ENCODE peak calls at places on chromosome 6, in seven cellular contexts. F, V, H, X, E, T and B are unnamed samples. For H3K4me1 and H3K36me3, the result is how much of the 10 kb centered on the place peaks cover.

GRCh38 chr6:52557389-52558265 is 19.2 kb downstream of the TRAM2 start:
- DNase-seq in F (peak), V (no peak), H (no peak), X (no peak), E (no peak), T (no peak), B (no peak)

GRCh38 chr6:12873706-12874105 is 157.1 kb downstream of the PHACTR1 start:
- DNase-seq in F (no peak), V (no peak), H (no peak), X (no peak), E (no peak), T (no peak), B (no peak)

GRCh38 chr6:139690007-139690406 is 315.6 kb upstream of the CITED2 start:
- DNase-seq in F (no peak), V (no peak), H (no peak), X (no peak), E (no peak), T (no peak), B (no peak)

GRCh38 chr6:21426841-21427490 is 166.6 kb upstream of the SOX4 start:
- DNase-seq in F (no peak), V (no peak), H (no peak), X (no peak), E (no peak), T (no peak), B (no peak)

GRCh38 chr6:117595099-117595923 is 7.0 kb downstream of the GOPC start:
- DNase-seq in F (no peak), V (no peak), H (no peak), X (no peak), E (no peak), T (no peak), B (no peak)

GRCh38 chr6:134007077-134007476 is 45.3 kb downstream of the SLC2A12 start:
- DNase-seq in F (no peak), V (no peak), H (peak), X (peak), E (peak), T (no peak), B (no peak)

GRCh38 chr6:113190170-113190569 is 667.0 kb upstream of the MARCKS start:
- DNase-seq in F (no peak), V (no peak), H (no peak), X (no peak), E (no peak), T (no peak), B (no peak)

GRCh38 chr6:52423971-52424381 is 3.8 kb downstream of the EFHC1 start:
- DNase-seq in F (no peak), V (no peak), H (no peak), X (peak), E (no peak), T (no peak), B (no peak)

GRCh38 chr6:164095056-164095455 is 680.5 kb downstream of the QKI start:
- DNase-seq in F (no peak), V (no peak), H (no peak), X (no peak), E (no peak), T (no peak), B (no peak)

GRCh38 chr6:44309092-44309491 is 4.1 kb downstream of the AARS2 start:
- DNase-seq in F (no peak), V (no peak), H (no peak), X (no peak), E (no peak), T (no peak), B (no peak)

GRCh38 chr6:102732908-102733307 is 1339.4 kb downstream of the GRIK2 start:
- DNase-seq in F (no peak), V (no peak), H (no peak), X (no peak), E (no peak), T (no peak), B (no peak)

GRCh38 chr6:80457044-80457933 is 350.8 kb downstream of the BCKDHB start:
- DNase-seq in F (no peak), V (no peak), H (peak), X (peak), E (peak), T (no peak), B (peak)

GRCh38 chr6:108133594-108134179 is 32.1 kb upstream of the NR2E1 start:
- DNase-seq in F (no peak), V (no peak), H (peak), X (peak), E (peak), T (no peak), B (no peak)

GRCh38 chr6:142816024-142816423 is 129.0 kb downstream of the HIVEP2 start:
- DNase-seq in F (no peak), V (no peak), H (no peak), X (no peak), E (no peak), T (no peak), B (no peak)

GRCh38 chr6:37518116-37518515 is 18.4 kb upstream of the CCDC167 start:
- DNase-seq in F (no peak), V (no peak), H (no peak), X (no peak), E (no peak), T (no peak), B (no peak)

GRCh38 chr6:455006-455585 is 63.5 kb downstream of the IRF4 start:
- DNase-seq in F (no peak), V (no peak), H (no peak), X (no peak), E (no peak), T (no peak), B (no peak)

GRCh38 chr6:157653521-157653920 is 169.5 kb upstream of the SNX9 start:
- DNase-seq in F (no peak), V (no peak), H (no peak), X (no peak), E (no peak), T (no peak), B (no peak)

GRCh38 chr6:142746524-142746923 is 198.5 kb downstream of the HIVEP2 start:
- DNase-seq in F (no peak), V (no peak), H (no peak), X (no peak), E (no peak), T (peak), B (no peak)

GRCh38 chr6:33709605-33710295 is 1.8 kb downstream of the UQCC2 start:
- DNase-seq in F (no peak), V (no peak), H (no peak), X (no peak), E (no peak), T (no peak), B (no peak)

GRCh38 chr6:106546322-106547052 is 82.8 kb downstream of the RTN4IP1 start:
- DNase-seq in F (no peak), V (no peak), H (no peak), X (peak), E (no peak), T (no peak), B (peak)

GRCh38 chr6:79453558-79454042 is 83.6 kb downstream of the LCA5 start:
- DNase-seq in F (no peak), V (no peak), H (peak), X (peak), E (no peak), T (no peak), B (no peak)

GRCh38 chr6:108650781-108651180 is 90.1 kb downstream of the FOXO3 start:
- DNase-seq in F (peak), V (no peak), H (no peak), X (peak), E (no peak), T (no peak), B (no peak)

GRCh38 chr6:150915868-150916267 is 50.4 kb downstream of the MTHFD1L start:
- DNase-seq in F (no peak), V (no peak), H (no peak), X (no peak), E (no peak), T (no peak), B (no peak)

GRCh38 chr6:52511572-52512151 is 65.2 kb downstream of the TRAM2 start:
- DNase-seq in F (no peak), V (no peak), H (no peak), X (peak), E (no peak), T (no peak), B (no peak)

GRCh38 chr6:30260036-30260504 is 46.9 kb upstream of the TRIM26 start:
- DNase-seq in F (no peak), V (no peak), H (no peak), X (no peak), E (no peak), T (peak), B (no peak)

GRCh38 chr6:32087574-32088486 is 21.3 kb downstream of the TNXB start:
- DNase-seq in F (peak), V (no peak), H (peak), X (peak), E (peak), T (peak), B (peak)

GRCh38 chr6:8535505-8535904 is 100.2 kb upstream of the SLC35B3 start:
- DNase-seq in F (no peak), V (no peak), H (no peak), X (no peak), E (no peak), T (no peak), B (no peak)

GRCh38 chr6:53306819-53307347 is 41.9 kb downstream of the ELOVL5 start:
- DNase-seq in F (peak), V (no peak), H (no peak), X (peak), E (no peak), T (no peak), B (no peak)

GRCh38 chr6:150590448-150590847 is 9.2 kb upstream of the PLEKHG1 start:
- DNase-seq in F (no peak), V (no peak), H (no peak), X (no peak), E (no peak), T (no peak), B (no peak)

GRCh38 chr6:19866900-19867627 is 29.9 kb downstream of the ID4 start:
- DNase-seq in F (peak), V (no peak), H (no peak), X (peak), E (no peak), T (no peak), B (no peak)

GRCh38 chr6:42916288-42916687 is 435 bp downstream of the PTCRA start:
- DNase-seq in F (no peak), V (no peak), H (no peak), X (no peak), E (no peak), T (no peak), B (no peak)

GRCh38 chr6:162099685-162100084 is 627.9 kb downstream of the PRKN start:
- DNase-seq in F (no peak), V (no peak), H (no peak), X (no peak), E (peak), T (no peak), B (no peak)

GRCh38 chr6:29826271-29826670 is 1.4 kb upstream of the HLA-G start:
- DNase-seq in F (no peak), V (no peak), H (no peak), X (no peak), E (no peak), T (no peak), B (no peak)

GRCh38 chr6:131747821-131748353 is 37.1 kb upstream of the CTAGE9 start:
- DNase-seq in F (no peak), V (no peak), H (no peak), X (peak), E (no peak), T (no peak), B (no peak)

GRCh38 chr6:107704377-107705013 is 119.6 kb downstream of the SCML4 start:
- DNase-seq in F (peak), V (no peak), H (no peak), X (peak), E (no peak), T (no peak), B (no peak)

GRCh38 chr6:34386316-34387137 is 5.9 kb downstream of the NUDT3 start:
- DNase-seq in F (no peak), V (no peak), H (no peak), X (peak), E (no peak), T (no peak), B (no peak)

GRCh38 chr6:73003302-73003701 is 222.0 kb downstream of the KHDC1L start:
- DNase-seq in F (no peak), V (no peak), H (no peak), X (no peak), E (no peak), T (no peak), B (no peak)

GRCh38 chr6:111573118-111573883 is 32.4 kb downstream of the TRAF3IP2 start:
- DNase-seq in F (no peak), V (no peak), H (peak), X (no peak), E (no peak), T (no peak), B (no peak)

GRCh38 chr6:73566954-73567591 is 46.2 kb upstream of the EEF1A1 start:
- DNase-seq in F (no peak), V (no peak), H (no peak), X (peak), E (peak), T (no peak), B (peak)

GRCh38 chr6:4883298-4883697 is 107.1 kb downstream of the CDYL start:
- DNase-seq in F (no peak), V (no peak), H (no peak), X (no peak), E (no peak), T (no peak), B (no peak)
- H3K4me1 ChIP-seq in F (under half), V (under half), H (under half), X (under half), E (under half), T (under half), B (under half)

GRCh38 chr6:64737418-64737817 is 969.6 kb downstream of the EYS start:
- DNase-seq in F (no peak), V (no peak), H (no peak), X (no peak), E (no peak), T (no peak), B (no peak)

GRCh38 chr6:64729522-64729921 is 977.5 kb downstream of the EYS start:
- DNase-seq in F (no peak), V (no peak), H (no peak), X (no peak), E (no peak), T (no peak), B (no peak)

GRCh38 chr6:64733433-64733832 is 973.6 kb downstream of the EYS start:
- DNase-seq in F (no peak), V (no peak), H (no peak), X (no peak), E (no peak), T (no peak), B (no peak)

GRCh38 chr6:64736421-64736950 is 970.5 kb downstream of the EYS start:
- DNase-seq in F (no peak), V (no peak), H (no peak), X (no peak), E (no peak), T (no peak), B (no peak)

DNA sequence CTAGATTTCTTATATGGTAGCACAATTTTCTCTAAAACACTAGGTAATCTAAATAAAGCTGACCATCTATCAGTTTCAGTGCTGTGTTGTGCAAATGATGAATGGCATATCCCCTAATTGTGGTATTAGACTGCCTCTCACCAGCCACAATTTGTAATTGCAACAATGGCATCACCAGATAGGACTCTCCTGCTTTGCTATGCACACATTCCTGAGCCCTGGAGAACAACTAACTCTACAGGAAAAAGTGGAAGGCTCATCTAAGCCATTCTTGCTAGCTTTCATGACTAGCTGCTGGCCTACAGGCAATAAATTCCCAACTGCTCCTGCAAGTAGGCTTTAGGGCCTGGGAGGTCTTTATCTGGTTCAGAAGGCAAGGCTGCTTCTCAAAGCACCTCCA is 974.1 kb downstream of the EYS start:
- DNase-seq in F (no peak), V (no peak), H (no peak), X (no peak), E (no peak), T (no peak), B (no peak)
- TF ChIP-seq CTCF in F (peak), V (no peak), H (no peak), X (no peak), E (no peak), T (no peak), B (no peak)

GRCh38 chr6:7240351-7240750 is 72.6 kb downstream of the SSR1 start:
- DNase-seq in F (no peak), V (no peak), H (no peak), X (no peak), E (no peak), T (no peak), B (no peak)
- H3K36me3 ChIP-seq in F (under half), V (under half), H (under half), X (under half), E (under half), T (under half), B (under half)

GRCh38 chr6:35611235-35611634 is 77.5 kb downstream of the FKBP5 start:
- DNase-seq in F (peak), V (no peak), H (no peak), X (no peak), E (no peak), T (peak), B (no peak)
- H3K4me1 ChIP-seq in F (under half), V (under half), H (under half), X (under half), E (under half), T (half or more), B (under half)

DNA sequence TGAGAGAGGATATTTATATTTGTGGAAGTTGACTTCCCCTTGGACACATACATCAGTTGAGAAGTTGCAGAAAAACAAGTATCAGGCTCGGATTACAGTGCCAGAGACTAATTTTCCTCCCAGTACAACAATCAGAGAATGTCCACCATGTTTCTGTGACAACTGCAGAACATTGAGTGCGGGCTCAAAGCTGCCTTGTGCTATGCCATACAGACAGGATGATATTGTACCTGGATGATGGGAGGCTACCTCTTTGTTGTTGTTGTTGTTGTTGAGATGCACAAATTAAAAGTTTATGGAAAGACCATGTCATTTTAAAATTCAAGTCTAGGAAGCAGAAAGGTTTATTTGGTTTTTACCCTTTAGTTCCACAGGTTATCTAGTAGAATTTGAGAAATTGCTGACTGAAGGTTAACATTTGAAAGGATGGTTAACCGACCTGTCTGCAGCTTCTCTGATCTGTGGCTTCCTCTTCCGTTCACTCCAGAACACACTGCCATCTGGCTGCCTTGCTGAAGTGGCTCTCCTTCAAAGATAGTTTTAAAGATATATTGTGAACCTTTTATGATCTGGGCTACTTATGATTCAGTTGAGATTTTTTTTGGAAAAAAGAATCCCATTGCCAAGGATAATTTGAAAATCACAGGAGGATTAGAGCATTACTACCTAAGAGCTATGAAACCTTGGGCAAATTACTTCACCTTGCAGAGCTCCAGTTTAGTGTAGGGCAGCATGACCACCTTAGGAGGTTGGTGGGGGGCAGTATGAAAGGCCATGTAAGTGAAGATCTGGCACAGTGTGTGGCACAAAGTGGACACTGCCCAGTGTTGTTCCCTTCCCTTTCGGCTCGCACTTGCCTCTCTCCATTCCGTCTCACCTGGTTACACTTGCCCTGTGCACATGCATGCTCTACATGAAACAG is 15.9 kb downstream of the TMEM200A start:
- DNase-seq in F (peak), V (no peak), H (no peak), X (peak), E (no peak), T (peak), B (no peak)
- TF ChIP-seq CTCF in F (peak), V (no peak), H (no peak), X (no peak), E (no peak), T (peak), B (no peak)

GRCh38 chr6:40037271-40037670 is 103.0 kb upstream of the MOCS1 start:
- DNase-seq in F (no peak), V (no peak), H (no peak), X (no peak), E (no peak), T (no peak), B (no peak)
- H3K36me3 ChIP-seq in F (under half), V (under half), H (under half), X (under half), E (under half), T (under half), B (under half)

GRCh38 chr6:39884696-39885095 is 49.6 kb downstream of the MOCS1 start:
- DNase-seq in F (no peak), V (no peak), H (no peak), X (no peak), E (no peak), T (no peak), B (no peak)
- H3K4me1 ChIP-seq in F (under half), V (under half), H (under half), X (under half), E (under half), T (under half), B (half or more)